ENCODE peak calls at places on chromosomes 1 and 21, in eight cellular contexts. J is NCI-H2029; Z is activated effector memory CD4-positive, alpha-beta T cell treated with anti-CD3 and anti-CD28 coated beads, Interleukin-2, amount 50 U/mL, for 16 hours; F is left cardiac atrium; M is T-cell; V is GM19239; S is NCI-H146; R is choroid plexus epithelial cell. O is an unnamed sample.

GRCh38 chr21:43712268-43712942 is 6.5 kb upstream of the PDXK start:
- DNase-seq in J (peak; percentile 45), Z (no peak), F (no peak), M (no peak), R (peak; percentile 49), V (no peak), S (peak; percentile 79), O (peak; percentile 37)

GRCh38 chr1:111833334-111833733 is 77.6 kb downstream of the DDX20 start:
- DNase-seq in F (no peak), S (no peak), R (peak; percentile 16), M (no peak), J (no peak), Z (no peak), V (no peak), O (peak; percentile 10)

GRCh38 chr1:5718716-5719632 is 273.3 kb downstream of the NPHP4 start:
- DNase-seq in M (no peak), R (no peak), J (no peak), Z (no peak), S (peak; percentile 3), F (no peak), V (no peak), O (no peak)

GRCh38 chr1:63330331-63330916 is 8.1 kb downstream of the FOXD3 start:
- DNase-seq in V (no peak), Z (no peak), F (no peak), R (no peak), J (no peak), S (no peak), M (no peak), O (no peak)

GRCh38 chr1:198934901-198935301 is 296.1 kb downstream of the PTPRC start:
- DNase-seq in V (no peak), F (no peak), J (no peak), R (peak; percentile 58), S (peak; percentile 22), Z (peak; percentile 88), M (peak; percentile 53), O (peak; percentile 65)

GRCh38 chr1:159229896-159230295 is 25.2 kb downstream of the ACKR1 start:
- DNase-seq in M (no peak), F (no peak), J (no peak), V (no peak), S (no peak), R (no peak), Z (no peak), O (no peak)

GRCh38 chr1:35451125-35451528 is 106.1 kb downstream of the KIAA0319L start:
- DNase-seq in S (peak; percentile 37), Z (peak; percentile 91), F (peak; percentile 83), M (peak; percentile 52), J (peak; percentile 32), R (peak; percentile 90), V (peak; percentile 63), O (peak; percentile 87)

GRCh38 chr1:234768569-234769283 is 158.7 kb upstream of the IRF2BP2 start:
- DNase-seq in F (no peak), M (no peak), J (no peak), V (no peak), S (no peak), Z (peak; percentile 83), R (no peak), O (no peak)

GRCh38 chr1:26035959-26036755 is 9.8 kb downstream of the SLC30A2 start:
- DNase-seq in V (peak; percentile 92), F (peak; percentile 87), Z (peak; percentile 93), R (peak; percentile 67), S (peak; percentile 54), M (peak; percentile 35), J (peak; percentile 13), O (peak; percentile 63)

GRCh38 chr1:180598333-180598979 is 33.4 kb upstream of the XPR1 start:
- DNase-seq in V (no peak), Z (no peak), S (no peak), F (no peak), J (no peak), M (no peak), R (no peak), O (no peak)

GRCh38 chr1:32759521-32759980 is 57.0 kb upstream of the SYNC start:
- DNase-seq in F (no peak), J (no peak), S (no peak), R (no peak), V (no peak), M (no peak), Z (no peak), O (no peak)

GRCh38 chr1:80656011-80656627 is 1144.6 kb upstream of the ADGRL2 start:
- DNase-seq in V (no peak), Z (no peak), F (no peak), R (peak; percentile 10), J (peak; percentile 67), M (no peak), S (no peak), O (no peak)

GRCh38 chr1:22114083-22115012 is 28.5 kb downstream of the WNT4 start:
- DNase-seq in S (no peak), J (no peak), V (no peak), M (no peak), F (peak; percentile 68), Z (no peak), R (peak; percentile 91), O (peak; percentile 58)

GRCh38 chr21:46368533-46369285 is 44.8 kb downstream of the PCNT start:
- DNase-seq in V (peak; percentile 71), S (no peak), F (no peak), R (peak; percentile 21), Z (no peak), M (no peak), J (no peak), O (no peak)

GRCh38 chr1:46539968-46540367 is 11.5 kb downstream of the KNCN start:
- DNase-seq in S (no peak), R (peak; percentile 58), J (no peak), M (no peak), V (no peak), F (no peak), Z (no peak), O (no peak)

GRCh38 chr1:238562376-238562775 is 671.7 kb upstream of the ZP4 start:
- DNase-seq in J (no peak), M (no peak), R (peak; percentile 87), Z (no peak), S (no peak), F (no peak), V (no peak), O (peak; percentile 71)

GRCh38 chr1:223706077-223706988 is 6.0 kb upstream of the CAPN2 start:
- DNase-seq in J (peak; percentile 76), R (peak; percentile 96), Z (no peak), F (no peak), S (peak; percentile 70), M (no peak), V (no peak), O (peak; percentile 96)

GRCh38 chr21:41932191-41932575 is 21.6 kb downstream of the C2CD2 start:
- DNase-seq in R (peak; percentile 79), V (no peak), S (no peak), J (no peak), Z (no peak), M (no peak), F (peak; percentile 36), O (peak; percentile 82)

GRCh38 chr1:228084325-228084724 is 1.8 kb downstream of the ARF1 start:
- DNase-seq in S (no peak), J (no peak), M (no peak), F (peak; percentile 12), Z (no peak), V (no peak), R (peak; percentile 84), O (peak; percentile 90)

GRCh38 chr1:24081190-24081589 is 30.7 kb downstream of the MYOM3 start:
- DNase-seq in J (no peak), R (no peak), S (no peak), V (no peak), Z (no peak), M (no peak), F (no peak), O (no peak)

GRCh38 chr1:207145401-207146058 is 41.5 kb downstream of the C4BPA start:
- DNase-seq in J (no peak), M (no peak), V (no peak), Z (no peak), F (no peak), S (no peak), R (no peak), O (no peak)

GRCh38 chr1:226784081-226785049 is 45.3 kb upstream of the ITPKB start:
- DNase-seq in M (no peak), J (peak; percentile 13), Z (no peak), F (no peak), S (peak; percentile 88), V (no peak), R (no peak), O (no peak)

GRCh38 chr1:30877205-30877912 is 31.2 kb downstream of the SDC3 start:
- DNase-seq in J (no peak), Z (no peak), M (no peak), R (peak; percentile 82), V (no peak), F (peak; percentile 88), S (no peak), O (peak; percentile 84)

GRCh38 chr1:32393832-32394140 is 455 bp downstream of the BSDC1 start:
- DNase-seq in J (peak; percentile 20), R (peak; percentile 51), V (no peak), F (no peak), S (peak; percentile 57), M (peak; percentile 19), Z (no peak), O (no peak)

GRCh38 chr1:41349361-41350054 is 11.7 kb upstream of the FOXO6 start:
- DNase-seq in S (no peak), M (no peak), F (no peak), J (no peak), V (no peak), R (no peak), Z (no peak), O (no peak)

GRCh38 chr1:192235127-192235526 is 76.9 kb downstream of the RGS18 start:
- DNase-seq in M (no peak), R (peak; percentile 90), V (no peak), J (no peak), F (no peak), Z (no peak), S (no peak), O (no peak)

GRCh38 chr1:18794561-18794960 is 64.9 kb downstream of the TAS1R2 start:
- DNase-seq in M (no peak), J (no peak), R (no peak), S (no peak), Z (no peak), V (no peak), F (no peak), O (no peak)

GRCh38 chr1:21651214-21652042 is 17.7 kb downstream of the RAP1GAP start:
- DNase-seq in F (no peak), V (no peak), S (peak; percentile 59), Z (peak; percentile 81), J (peak; percentile 33), R (peak; percentile 10), M (no peak), O (no peak)

GRCh38 chr1:29682918-29683314 is 446.6 kb downstream of the PTPRU start:
- DNase-seq in V (no peak), J (peak; percentile 85), F (no peak), R (peak; percentile 30), S (no peak), Z (no peak), M (no peak), O (peak; percentile 4)

GRCh38 chr1:110783292-110783918 is 89.5 kb upstream of the CD53 start:
- DNase-seq in F (peak; percentile 34), J (peak; percentile 30), M (peak; percentile 26), S (peak; percentile 29), Z (peak; percentile 81), R (peak; percentile 70), V (no peak), O (peak; percentile 55)

GRCh38 chr1:30386145-30386926 is 337.0 kb downstream of the MATN1 start:
- DNase-seq in M (no peak), Z (peak; percentile 48), R (no peak), V (no peak), J (no peak), S (no peak), F (no peak), O (no peak)

GRCh38 chr1:224894915-224895314 is 34.6 kb upstream of the DNAH14 start:
- DNase-seq in Z (no peak), M (no peak), V (no peak), J (no peak), F (no peak), R (peak; percentile 22), S (no peak), O (peak; percentile 36)

GRCh38 chr1:26072305-26072704 is 4.9 kb upstream of the TRIM63 start:
- DNase-seq in R (no peak), F (peak; percentile 47), Z (no peak), J (no peak), M (no peak), V (no peak), S (peak; percentile 8), O (no peak)

GRCh38 chr1:183583466-183583865 is 6.8 kb downstream of the NCF2 start:
- DNase-seq in R (peak; percentile 33), S (no peak), J (no peak), V (no peak), M (no peak), F (no peak), Z (no peak), O (no peak)